ENCODE peak calls at places on chromosome 20, in seven cellular contexts. D is CD8-positive, alpha-beta T cell; K is choroid plexus epithelial cell; F is psoas muscle; L is AG09309; A is H1; E is foreskin fibroblast. O is an unnamed sample.

GRCh38 chr20:47204008-47204745 is 152.3 kb downstream of the ZMYND8 start:
- DNase-seq in D (no peak), K (peak), F (no peak), L (no peak), A (no peak), E (peak), O (no peak)

GRCh38 chr20:23641936-23642751 is 4.4 kb upstream of the CST3 start:
- DNase-seq in D (no peak), K (peak), F (peak), L (peak), A (no peak), E (peak), O (no peak)

GRCh38 chr20:63325554-63326313 is 32.7 kb downstream of the COL20A1 start:
- DNase-seq in D (no peak), K (no peak), F (peak), L (no peak), A (no peak), E (no peak), O (no peak)

GRCh38 chr20:40892642-40893041 is 136.0 kb upstream of the TOP1 start:
- DNase-seq in D (no peak), K (no peak), F (no peak), L (no peak), A (no peak), E (no peak), O (no peak)

GRCh38 chr20:25319241-25320034 is 71.2 kb downstream of the ABHD12 start:
- DNase-seq in D (peak), K (no peak), F (no peak), L (no peak), A (no peak), E (no peak), O (no peak)

GRCh38 chr20:32461836-32462600 is 103.9 kb downstream of the ASXL1 start:
- DNase-seq in D (no peak), K (no peak), F (no peak), L (no peak), A (no peak), E (no peak), O (no peak)

GRCh38 chr20:25220021-25220730 is 24.7 kb downstream of the ENTPD6 start:
- DNase-seq in D (no peak), K (peak), F (no peak), L (no peak), A (no peak), E (no peak), O (no peak)

GRCh38 chr20:32979201-32979998 is 24.8 kb downstream of the SUN5 start:
- DNase-seq in D (no peak), K (no peak), F (no peak), L (no peak), A (no peak), E (no peak), O (no peak)

GRCh38 chr20:24956001-24956761 is 7.1 kb downstream of the CST7 start:
- DNase-seq in D (no peak), K (no peak), F (no peak), L (no peak), A (peak), E (no peak), O (no peak)

GRCh38 chr20:19737025-19737424 is 21.0 kb upstream of the RIN2 start:
- DNase-seq in D (no peak), K (peak), F (no peak), L (peak), A (no peak), E (peak), O (no peak)

GRCh38 chr20:9093203-9093962 is 24.5 kb downstream of the PLCB4 start:
- DNase-seq in D (no peak), K (no peak), F (no peak), L (no peak), A (no peak), E (no peak), O (no peak)

GRCh38 chr20:57264151-57264792 is 2.2 kb downstream of the BMP7 start:
- DNase-seq in D (no peak), K (peak), F (no peak), L (no peak), A (no peak), E (no peak), O (no peak)

GRCh38 chr20:57664476-57664875 is 44.2 kb upstream of the ZBP1 start:
- DNase-seq in D (no peak), K (no peak), F (no peak), L (no peak), A (no peak), E (no peak), O (no peak)

GRCh38 chr20:48621256-48622078 is 206.3 kb downstream of the PREX1 start:
- DNase-seq in D (no peak), K (peak), F (no peak), L (no peak), A (no peak), E (peak), O (no peak)

GRCh38 chr20:20604907-20605306 is 107.5 kb downstream of the RALGAPA2 start:
- DNase-seq in D (no peak), K (no peak), F (no peak), L (no peak), A (no peak), E (no peak), O (no peak)

GRCh38 chr20:17066955-17067354 is 159.9 kb upstream of the PCSK2 start:
- DNase-seq in D (no peak), K (no peak), F (no peak), L (no peak), A (no peak), E (no peak), O (no peak)

GRCh38 chr20:1881240-1881835 is 13.9 kb upstream of the SIRPA start:
- DNase-seq in D (no peak), K (no peak), F (no peak), L (no peak), A (no peak), E (no peak), O (no peak)

GRCh38 chr20:10671850-10672578 is 1.8 kb downstream of the JAG1 start:
- DNase-seq in D (no peak), K (peak), F (peak), L (no peak), A (peak), E (peak), O (no peak)

GRCh38 chr20:34829191-34829590 is 3.7 kb upstream of the NCOA6 start:
- DNase-seq in D (no peak), K (no peak), F (no peak), L (no peak), A (no peak), E (no peak), O (no peak)

GRCh38 chr20:34834459-34834893 is 9.0 kb upstream of the NCOA6 start:
- DNase-seq in D (no peak), K (peak), F (no peak), L (no peak), A (no peak), E (peak), O (peak)
- TF ChIP-seq CTCF in D (peak), K (peak), F (peak), L (peak), A (no peak), E (no peak), O (peak)

GRCh38 chr20:33993800-33994623 is at the start of gene RALY:
- DNase-seq in D (peak), K (peak), F (peak), L (peak), A (peak), E (peak), O (peak)

GRCh38 chr20:33994624-33994913 is 858 bp downstream of the RALY start:
- DNase-seq in D (no peak), K (no peak), F (no peak), L (no peak), A (no peak), E (no peak), O (no peak)

GRCh38 chr20:33991498-33991897 is 2.2 kb upstream of the RALY start:
- DNase-seq in D (no peak), K (no peak), F (no peak), L (no peak), A (no peak), E (no peak), O (no peak)

GRCh38 chr20:33992145-33992922 is 1.4 kb upstream of the RALY start:
- DNase-seq in D (no peak), K (peak), F (no peak), L (no peak), A (no peak), E (peak), O (no peak)

DNA sequence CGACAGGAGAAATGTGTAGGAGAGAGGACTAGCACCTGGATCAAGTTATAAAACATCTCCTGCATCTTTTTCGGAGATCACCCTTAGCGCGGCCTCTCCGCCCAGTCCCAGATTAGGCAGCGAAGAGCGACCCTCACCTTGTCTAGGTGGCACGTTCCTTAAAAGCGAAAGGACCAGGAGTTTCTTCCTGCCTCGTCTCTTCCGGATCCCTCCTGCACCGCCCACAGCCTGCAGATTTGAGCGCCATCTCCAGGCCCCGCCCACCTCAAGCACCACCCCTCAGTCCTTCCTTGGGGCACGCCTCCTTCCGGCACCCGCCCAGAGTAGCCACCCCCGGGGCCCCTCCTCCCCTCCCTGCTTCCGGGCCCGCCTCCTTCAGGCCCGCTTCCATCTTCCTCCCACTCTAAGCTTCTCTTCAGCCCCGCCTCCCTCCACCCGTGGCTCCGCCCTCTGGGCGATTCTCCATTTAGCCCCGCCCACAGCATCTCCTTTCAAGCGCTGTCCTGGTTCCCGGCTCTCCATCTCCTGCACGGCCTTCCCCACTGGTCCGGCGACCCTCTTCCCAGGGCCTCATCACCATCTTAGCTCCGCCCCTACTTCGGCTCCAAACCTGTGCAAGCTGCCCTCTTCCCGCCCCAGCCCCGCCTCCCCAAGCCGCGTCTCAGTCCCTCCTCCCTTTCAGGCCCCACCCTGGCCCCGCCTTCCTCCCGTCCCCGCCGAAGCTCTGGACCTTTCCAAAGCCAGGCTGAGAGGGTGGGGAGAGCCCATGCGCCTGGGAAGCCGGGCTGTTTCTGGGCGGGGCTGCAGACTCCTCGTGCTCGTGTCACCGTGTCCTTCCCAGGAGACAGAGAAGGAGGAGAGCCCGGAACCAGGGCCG is 550 bp upstream of the RALY start:
- DNase-seq in D (peak), K (peak), F (peak), L (peak), A (peak), E (peak), O (peak)
- TF ChIP-seq CTCF in D (no peak), K (no peak), F (no peak), L (no peak), A (no peak), E (no peak), O (no peak)

DNA sequence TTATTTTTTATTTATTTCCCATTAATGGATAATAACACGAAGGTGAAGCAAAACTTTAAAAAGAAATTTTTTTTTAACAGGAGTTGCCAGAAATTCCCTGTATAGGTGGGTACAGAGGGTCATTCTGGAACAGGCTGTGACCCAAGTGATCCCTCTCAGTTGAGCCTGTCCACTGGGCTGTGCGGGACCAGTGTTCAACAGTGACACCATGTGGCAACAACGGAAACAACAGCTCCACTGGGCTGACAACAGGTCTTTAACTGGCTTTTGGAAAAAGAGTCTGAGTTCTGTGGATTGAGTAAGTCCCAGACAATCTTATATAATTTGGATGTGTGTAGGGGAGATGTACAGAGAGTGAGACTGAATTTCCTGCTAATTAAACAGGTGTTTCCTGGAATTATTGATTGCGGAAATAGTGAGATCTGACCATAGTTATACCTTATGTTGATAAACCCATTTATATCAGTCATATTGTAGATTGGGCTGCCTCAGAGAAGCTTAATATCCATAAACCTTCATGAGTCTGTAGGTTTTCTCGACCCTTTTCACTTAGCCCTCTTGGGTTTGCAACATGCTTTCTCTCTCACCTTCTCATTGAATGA is 17.6 kb downstream of the KIAA1755 start:
- DNase-seq in D (no peak), K (peak), F (no peak), L (no peak), A (peak), E (peak), O (no peak)
- TF ChIP-seq CTCF in D (peak), K (peak), F (no peak), L (peak), A (peak), E (peak), O (peak)

GRCh38 chr20:14950633-14951032 is 613.2 kb upstream of the FLRT3 start:
- DNase-seq in D (no peak), K (no peak), F (no peak), L (no peak), A (no peak), E (no peak), O (no peak)

GRCh38 chr20:14951707-14952106 is 614.3 kb upstream of the FLRT3 start:
- DNase-seq in D (no peak), K (peak), F (no peak), L (peak), A (no peak), E (peak), O (no peak)

GRCh38 chr20:14951105-14951504 is 613.7 kb upstream of the FLRT3 start:
- DNase-seq in D (no peak), K (no peak), F (no peak), L (no peak), A (no peak), E (peak), O (no peak)

GRCh38 chr20:14947536-14947935 is 610.1 kb upstream of the FLRT3 start:
- DNase-seq in D (no peak), K (no peak), F (no peak), L (no peak), A (no peak), E (no peak), O (no peak)

GRCh38 chr20:14948416-14948815 is 611.0 kb upstream of the FLRT3 start:
- DNase-seq in D (no peak), K (peak), F (no peak), L (no peak), A (no peak), E (no peak), O (no peak)
- TF ChIP-seq CTCF in D (no peak), K (peak), F (no peak), L (no peak), A (peak), E (no peak), O (no peak)

DNA sequence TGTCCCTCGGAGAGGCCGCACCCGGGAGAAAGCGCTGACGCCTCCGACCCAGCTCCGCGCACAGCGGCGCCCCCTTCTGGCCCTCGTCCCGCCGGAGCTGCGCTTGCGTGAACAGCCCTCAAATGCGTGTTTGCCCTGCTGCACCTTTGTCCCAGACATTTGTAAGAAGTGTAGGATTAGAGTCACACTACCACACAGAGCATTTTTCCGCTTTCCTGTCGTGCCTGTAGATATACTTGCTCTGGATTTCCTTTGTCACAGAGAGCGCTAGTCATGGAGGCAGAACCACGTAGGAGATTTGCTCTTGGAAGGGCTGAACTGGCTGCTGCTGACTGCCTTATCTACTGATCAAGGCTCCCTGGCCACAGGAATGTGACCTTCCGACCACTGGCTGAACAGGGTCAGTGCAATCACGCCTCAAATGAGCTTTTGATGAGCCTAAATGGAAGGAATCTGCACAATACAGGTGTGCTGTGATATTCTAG is 62.3 kb downstream of the PAX1 start:
- DNase-seq in D (no peak), K (no peak), F (no peak), L (no peak), A (peak), E (no peak), O (peak)
- TF ChIP-seq CTCF in D (no peak), K (no peak), F (no peak), L (no peak), A (peak), E (no peak), O (peak)

GRCh38 chr20:50744143-50744792 is 12.9 kb downstream of the PARD6B start:
- DNase-seq in D (no peak), K (peak), F (peak), L (peak), A (peak), E (peak), O (no peak)
- TF ChIP-seq CTCF in D (no peak), K (peak), F (peak), L (peak), A (no peak), E (peak), O (no peak)